ENCODE peak calls at places on chromosomes 3 and 15, in six cellular contexts. V, T, B, W, M and D are unnamed samples.

GRCh38 chr15:26032162-26032846 is 169.2 kb upstream of the ATP10A start:
- DNase-seq in B (no peak), W (no peak), V (no peak), M (no peak), T (no peak), D (no peak)

GRCh38 chr3:126259411-126260391 is 79.3 kb upstream of the ALDH1L1 start:
- DNase-seq in W (peak), M (no peak), B (peak), V (peak), T (peak), D (peak)

GRCh38 chr15:98812711-98813441 is 164.5 kb downstream of the IGF1R start:
- DNase-seq in T (no peak), M (no peak), V (no peak), B (peak), W (peak), D (no peak)

GRCh38 chr15:34976743-34977142 is 7.2 kb upstream of the AQR start:
- DNase-seq in B (no peak), W (no peak), V (no peak), M (no peak), T (no peak), D (no peak)

GRCh38 chr3:185813691-185814215 is 11.1 kb downstream of the IGF2BP2 start:
- DNase-seq in B (peak), W (no peak), M (peak), V (no peak), T (no peak), D (no peak)

GRCh38 chr15:83654379-83655236 is 685 bp downstream of the ADAMTSL3 start:
- DNase-seq in M (no peak), W (peak), B (peak), T (peak), V (peak), D (peak)

GRCh38 chr3:139745831-139746230 is 68.1 kb upstream of the NMNAT3 start:
- DNase-seq in V (no peak), T (peak), W (no peak), M (peak), B (peak), D (no peak)

GRCh38 chr3:187236963-187237362 is 39.7 kb downstream of the RTP1 start:
- DNase-seq in W (no peak), V (no peak), B (no peak), T (no peak), M (no peak), D (no peak)

GRCh38 chr3:72444642-72445223 is 403.5 kb downstream of the SHQ1 start:
- DNase-seq in B (peak), T (no peak), M (peak), W (no peak), V (no peak), D (no peak)

GRCh38 chr3:17213102-17213501 is 328.3 kb downstream of the PLCL2 start:
- DNase-seq in B (peak), T (peak), V (no peak), W (no peak), M (peak), D (no peak)

GRCh38 chr3:50444213-50444612 is 59.2 kb downstream of the CACNA2D2 start:
- DNase-seq in T (no peak), V (no peak), W (no peak), M (no peak), B (peak), D (no peak)

DNA sequence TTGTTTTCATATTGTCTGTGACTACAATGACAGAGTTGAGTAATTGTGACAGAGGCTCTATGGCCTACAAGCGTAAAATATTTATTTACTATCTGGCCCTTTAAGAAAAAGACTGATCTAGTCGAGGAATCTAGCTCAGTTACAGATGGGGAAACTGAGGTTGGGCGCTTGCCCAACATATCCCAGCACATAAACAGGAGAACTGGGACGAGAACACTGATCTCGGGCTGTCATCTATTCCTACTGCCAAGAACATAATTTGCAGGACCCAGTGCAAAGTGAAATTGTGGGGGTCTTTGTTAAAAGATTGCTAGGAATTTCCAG is 1.9 kb downstream of the FES start:
- DNase-seq in W (no peak), B (no peak), M (no peak), T (no peak), V (no peak), D (no peak)
- TF ChIP-seq CTCF in W (no peak), B (no peak), M (no peak), T (no peak), V (no peak), D (no peak)

GRCh38 chr15:46039703-46040102 is 404.9 kb downstream of the SQOR start:
- DNase-seq in W (no peak), T (no peak), V (no peak), M (no peak), B (no peak), D (no peak)

DNA sequence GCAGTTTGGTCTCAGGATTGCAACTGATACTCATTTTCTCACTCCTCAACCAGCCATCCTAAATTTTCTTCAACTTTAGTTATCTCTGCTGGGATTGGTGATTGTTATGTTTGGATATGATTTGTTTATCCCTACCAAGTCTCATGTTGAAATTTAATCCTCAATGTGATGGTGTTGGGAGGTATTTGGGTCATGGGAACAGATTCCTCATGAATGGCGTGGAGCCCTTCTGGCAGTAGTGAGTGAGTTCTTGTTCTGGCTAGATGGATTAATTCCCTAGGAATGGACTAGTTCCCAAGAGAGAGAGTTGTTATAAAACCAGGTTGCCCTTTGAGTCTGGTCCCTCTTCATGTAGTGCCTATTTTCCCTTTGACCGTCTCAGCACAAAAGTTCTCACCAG is 399.9 kb downstream of the SQOR start:
- DNase-seq in V (no peak), M (no peak), T (no peak), W (no peak), B (no peak), D (no peak)
- H3K27ac ChIP-seq in V (no peak), M (no peak), T (no peak), W (no peak), B (no peak), D (no peak)

GRCh38 chr15:90930861-90931629 is 1.3 kb downstream of the HDDC3 start:
- DNase-seq in T (no peak), V (no peak), W (no peak), M (peak), B (no peak), D (no peak)

GRCh38 chr15:90933310-90933709 is 961 bp upstream of the HDDC3 start:
- DNase-seq in B (no peak), M (no peak), V (no peak), T (no peak), W (no peak), D (no peak)

GRCh38 chr15:90931737-90932659 is at the start of gene HDDC3:
- DNase-seq in B (peak), M (peak), T (peak), V (peak), W (peak), D (peak)

GRCh38 chr15:90934256-90934948 is 683 bp upstream of the UNC45A start:
- DNase-seq in T (peak), V (peak), M (peak), W (peak), B (peak), D (peak)

GRCh38 chr15:90932660-90932991 is 277 bp upstream of the HDDC3 start:
- DNase-seq in T (no peak), B (no peak), V (no peak), M (no peak), W (no peak), D (no peak)
- TF ChIP-seq CTCF in T (peak), B (no peak), V (no peak), M (no peak), W (no peak), D (no peak)

GRCh38 chr15:93619597-93619996 is 530.6 kb upstream of the RGMA start:
- DNase-seq in W (no peak), M (no peak), V (no peak), T (no peak), B (no peak), D (no peak)
- H3K27ac ChIP-seq in W (no peak), M (no peak), V (no peak), T (no peak), B (no peak), D (no peak)

GRCh38 chr15:74013374-74013893 is 18.9 kb downstream of the PML start:
- DNase-seq in V (no peak), W (no peak), M (no peak), B (no peak), T (no peak), D (no peak)
- TF ChIP-seq CTCF in V (no peak), W (no peak), M (no peak), B (no peak), T (no peak), D (no peak)